ENCODE peak calls at places on chromosome X, in six cellular contexts. E is T-helper 2 cell; D is central memory CD4-positive, alpha-beta T cell; H is kidney tubule cell; N is H9; V is GM12865. O is an unnamed sample.

GRCh38 chrX:70042399-70043371 is 7.1 kb downstream of the AWAT2 start:
- DNase-seq in D (no peak), E (no peak), V (no peak), H (peak), N (no peak), O (no peak)

GRCh38 chrX:137747231-137747630 is 181.3 kb downstream of the ZIC3 start:
- DNase-seq in D (no peak), V (no peak), N (peak), H (no peak), E (no peak), O (no peak)

GRCh38 chrX:140507982-140508305 is 3.1 kb upstream of the SOX3 start:
- DNase-seq in V (no peak), E (no peak), H (no peak), N (peak), D (no peak), O (no peak)

GRCh38 chrX:52271212-52271611 is 86.5 kb downstream of the MAGED4 start:
- DNase-seq in N (peak), V (peak), E (no peak), H (peak), D (no peak), O (no peak)

GRCh38 chrX:37846558-37846933 is 825 bp downstream of the DYNLT3 start:
- DNase-seq in V (no peak), E (no peak), N (no peak), H (no peak), D (no peak), O (no peak)

GRCh38 chrX:50799531-50799961 is 14.4 kb downstream of the SHROOM4 start:
- DNase-seq in V (no peak), H (peak), D (no peak), E (no peak), N (no peak), O (peak)

GRCh38 chrX:81662381-81662780 is 460.5 kb downstream of the SH3BGRL start:
- DNase-seq in D (no peak), E (no peak), H (no peak), N (no peak), V (no peak), O (no peak)

GRCh38 chrX:130097507-130098201 is 12.6 kb downstream of the ELF4 start:
- DNase-seq in D (peak), N (no peak), H (no peak), E (no peak), V (no peak), O (no peak)

GRCh38 chrX:54540289-54540688 is 10.3 kb downstream of the GNL3L start:
- DNase-seq in N (no peak), D (no peak), E (no peak), H (peak), V (no peak), O (peak)

GRCh38 chrX:50684871-50685270 is 129.1 kb downstream of the SHROOM4 start:
- DNase-seq in V (no peak), N (no peak), E (no peak), H (no peak), D (no peak), O (no peak)

GRCh38 chrX:84162401-84162800 is 25.6 kb downstream of the RPS6KA6 start:
- DNase-seq in D (no peak), N (no peak), H (no peak), V (no peak), E (no peak), O (no peak)

GRCh38 chrX:134883134-134883700 is 107.6 kb upstream of the SMIM10 start:
- DNase-seq in E (no peak), D (no peak), N (no peak), H (no peak), V (no peak), O (no peak)

GRCh38 chrX:134602410-134602809 is 55.9 kb downstream of the PLAC1 start:
- DNase-seq in H (no peak), D (no peak), E (no peak), N (no peak), V (no peak), O (no peak)

GRCh38 chrX:72714471-72714916 is 388 bp upstream of the PHKA1 start:
- DNase-seq in H (peak), V (no peak), E (no peak), N (peak), D (no peak), O (peak)

GRCh38 chrX:40120838-40121580 is 23.3 kb upstream of the BCOR start:
- DNase-seq in N (no peak), H (no peak), E (no peak), D (no peak), V (no peak), O (no peak)

GRCh38 chrX:101659601-101660063 is at the start of gene ARMCX2:
- DNase-seq in V (peak), D (no peak), N (peak), H (peak), E (no peak), O (peak)

GRCh38 chrX:151815461-151815860 is 80.9 kb downstream of the CNGA2 start:
- DNase-seq in V (no peak), N (no peak), H (no peak), E (no peak), D (no peak), O (no peak)

GRCh38 chrX:153342762-153343558 is 9.0 kb downstream of the ZNF275 start:
- DNase-seq in E (no peak), H (no peak), N (no peak), D (no peak), V (no peak), O (no peak)